ENCODE peak calls at places on chromosomes 2 and 18, in eight cellular contexts. M is fibroblast of the aortic adventitia; H is H9; F is endothelial cell of umbilical vein; C is WTC11; B is CD4-positive, alpha-beta T cell; J is natural killer cell; Q is cardiac muscle cell. O is an unnamed sample.

GRCh38 chr2:222577341-222577740 is 78.6 kb downstream of the FARSB start:
- DNase-seq in B (no peak), F (no peak), Q (no peak), M (no peak), H (no peak), J (no peak), C (no peak), O (no peak)

GRCh38 chr2:40244251-40245010 is 207.5 kb downstream of the SLC8A1 start:
- DNase-seq in C (peak), J (no peak), M (peak), F (peak), Q (peak), B (no peak), H (peak), O (no peak)

GRCh38 chr2:22787745-22788144 is 597.2 kb upstream of the KLHL29 start:
- DNase-seq in M (no peak), H (no peak), F (no peak), C (no peak), Q (no peak), J (no peak), B (no peak), O (no peak)

GRCh38 chr2:112784199-112785189 is at the start of gene IL1A:
- DNase-seq in M (peak), F (peak), C (peak), H (peak), J (no peak), Q (peak), B (no peak), O (no peak)

GRCh38 chr2:177335917-177336450 is 56.6 kb upstream of the AGPS start:
- DNase-seq in H (no peak), Q (no peak), J (no peak), F (peak), M (peak), B (no peak), C (no peak), O (no peak)

GRCh38 chr2:147468349-147468748 is 376.5 kb upstream of the ACVR2A start:
- DNase-seq in Q (no peak), F (no peak), H (no peak), B (no peak), J (no peak), C (no peak), M (no peak), O (no peak)

GRCh38 chr2:108806362-108806761 is 19.8 kb downstream of the CCDC138 start:
- DNase-seq in J (no peak), F (no peak), Q (no peak), B (no peak), C (no peak), M (no peak), H (no peak), O (no peak)

GRCh38 chr2:105380432-105381118 is 18.3 kb downstream of the FHL2 start:
- DNase-seq in M (peak), J (no peak), H (no peak), B (no peak), F (peak), Q (peak), C (no peak), O (no peak)

GRCh38 chr2:39723946-39724827 is 54.9 kb downstream of the THUMPD2 start:
- DNase-seq in B (no peak), M (no peak), J (no peak), H (no peak), Q (no peak), F (no peak), C (no peak), O (no peak)

GRCh38 chr2:176455865-176456291 is 186.6 kb downstream of the MTX2 start:
- DNase-seq in J (no peak), F (peak), B (no peak), M (peak), Q (peak), C (peak), H (peak), O (no peak)

GRCh38 chr2:187580462-187581124 is 26.4 kb upstream of the TFPI start:
- DNase-seq in J (no peak), F (peak), B (no peak), Q (peak), M (peak), C (no peak), H (no peak), O (no peak)

GRCh38 chr2:122519806-122520205 is 764.4 kb downstream of the TSN start:
- DNase-seq in Q (no peak), B (no peak), H (no peak), F (no peak), C (no peak), M (no peak), J (no peak), O (no peak)

GRCh38 chr2:239052720-239053665 is 205.1 kb downstream of the TWIST2 start:
- DNase-seq in M (no peak), F (no peak), Q (no peak), H (no peak), C (no peak), B (no peak), J (no peak), O (no peak)

GRCh38 chr2:138421315-138421970 is 80.1 kb upstream of the SPOPL start:
- DNase-seq in B (no peak), J (no peak), Q (peak), H (no peak), M (peak), C (no peak), F (peak), O (no peak)

GRCh38 chr2:17543848-17544645 is 3.6 kb downstream of the VSNL1 start:
- DNase-seq in Q (peak), M (peak), H (peak), F (no peak), C (no peak), B (no peak), J (no peak), O (no peak)

GRCh38 chr2:232296766-232297525 is 81.6 kb upstream of the ALPP start:
- DNase-seq in C (no peak), J (no peak), B (no peak), F (no peak), Q (no peak), M (no peak), H (no peak), O (no peak)

GRCh38 chr2:107687087-107687486 is 139.6 kb upstream of the RGPD4 start:
- DNase-seq in B (no peak), H (no peak), F (no peak), C (no peak), J (no peak), Q (no peak), M (no peak), O (no peak)

GRCh38 chr2:157866202-157866601 is 9.9 kb downstream of the ACVR1 start:
- DNase-seq in B (no peak), F (peak), Q (peak), H (no peak), M (peak), C (no peak), J (no peak), O (no peak)

GRCh38 chr2:61235716-61236115 is 73.7 kb downstream of the C2orf74 start:
- DNase-seq in H (no peak), B (no peak), M (no peak), C (no peak), J (no peak), Q (no peak), F (peak), O (no peak)

GRCh38 chr18:77112161-77112801 is 20.3 kb downstream of the MBP start:
- DNase-seq in Q (no peak), M (no peak), C (no peak), F (no peak), B (no peak), H (no peak), J (peak), O (no peak)

GRCh38 chr18:44298566-44298965 is 382.1 kb upstream of the SETBP1 start:
- DNase-seq in F (no peak), B (no peak), H (no peak), J (no peak), C (no peak), Q (no peak), M (no peak), O (no peak)

GRCh38 chr18:63477972-63478371 is 1.2 kb downstream of the SERPINB5 start:
- DNase-seq in Q (peak), C (no peak), H (no peak), F (no peak), J (no peak), M (peak), B (no peak), O (no peak)

GRCh38 chr2:202178342-202178958 is 59.9 kb downstream of the SUMO1 start:
- DNase-seq in H (peak), M (peak), C (peak), B (peak), J (no peak), Q (peak), F (peak), O (no peak)

GRCh38 chr2:45273412-45274189 is 264.3 kb upstream of the SIX2 start:
- DNase-seq in B (no peak), H (no peak), M (no peak), C (no peak), F (no peak), Q (no peak), J (no peak), O (no peak)

GRCh38 chr2:108637304-108637669 is 82.0 kb upstream of the RANBP2 start:
- DNase-seq in M (peak), H (no peak), B (no peak), J (no peak), C (no peak), F (peak), Q (peak), O (no peak)

GRCh38 chr2:164599954-164600589 is 21.2 kb downstream of the GRB14 start:
- DNase-seq in F (peak), H (peak), B (no peak), J (no peak), M (peak), C (peak), Q (peak), O (no peak)

GRCh38 chr18:36408606-36409005 is 111.1 kb downstream of the FHOD3 start:
- DNase-seq in Q (no peak), J (no peak), F (no peak), M (no peak), B (no peak), C (no peak), H (no peak), O (no peak)

GRCh38 chr18:36409779-36410178 is 112.3 kb downstream of the FHOD3 start:
- DNase-seq in M (no peak), Q (no peak), H (no peak), J (no peak), C (no peak), F (no peak), B (no peak), O (no peak)

GRCh38 chr18:36410346-36410745 is 112.8 kb downstream of the FHOD3 start:
- DNase-seq in B (no peak), M (no peak), J (no peak), H (no peak), Q (no peak), F (no peak), C (no peak), O (no peak)

GRCh38 chr18:36412778-36413177 is 115.3 kb downstream of the FHOD3 start:
- DNase-seq in B (no peak), J (no peak), C (peak), H (peak), Q (peak), M (no peak), F (no peak), O (no peak)

DNA sequence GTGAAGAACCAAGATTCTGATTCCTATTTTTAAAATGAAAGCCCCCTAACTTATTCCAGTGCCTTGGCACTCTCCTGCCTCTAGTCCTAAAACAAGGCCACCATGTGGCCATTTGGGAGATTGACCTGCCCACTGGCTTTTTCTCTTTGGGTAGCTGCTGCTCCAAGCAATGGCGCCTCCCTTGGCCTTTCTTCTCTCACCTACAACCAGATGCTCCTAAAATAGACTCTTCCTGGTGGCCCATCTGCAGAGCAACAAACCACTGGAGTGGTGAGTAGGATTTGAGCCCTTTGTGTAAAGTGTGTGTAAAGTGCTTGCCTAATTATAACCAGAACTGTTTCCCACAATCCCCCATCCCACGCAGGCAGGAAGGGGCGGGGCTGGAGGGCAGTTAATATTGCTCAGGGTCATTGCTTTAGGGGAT is 114.2 kb downstream of the FHOD3 start:
- DNase-seq in H (peak), Q (peak), B (no peak), M (peak), C (peak), J (no peak), F (no peak), O (no peak)
- TF ChIP-seq CTCF in H (peak), Q (peak), B (no peak), M (peak), C (peak), J (no peak), F (peak), O (no peak)

GRCh38 chr2:128027801-128028667 is at the start of gene SAP130:
- DNase-seq in J (peak), M (peak), C (peak), F (peak), H (peak), Q (peak), B (peak), O (peak)
- TF ChIP-seq CTCF in J (no peak), M (no peak), C (no peak), F (no peak), H (no peak), Q (no peak), B (no peak), O (no peak)

GRCh38 chr2:48007699-48008268 is 101.5 kb upstream of the FBXO11 start:
- DNase-seq in H (no peak), B (no peak), C (no peak), M (no peak), F (no peak), Q (no peak), J (no peak), O (no peak)
- TF ChIP-seq CTCF in H (no peak), B (no peak), C (no peak), M (no peak), F (no peak), Q (no peak), J (no peak), O (peak)

DNA sequence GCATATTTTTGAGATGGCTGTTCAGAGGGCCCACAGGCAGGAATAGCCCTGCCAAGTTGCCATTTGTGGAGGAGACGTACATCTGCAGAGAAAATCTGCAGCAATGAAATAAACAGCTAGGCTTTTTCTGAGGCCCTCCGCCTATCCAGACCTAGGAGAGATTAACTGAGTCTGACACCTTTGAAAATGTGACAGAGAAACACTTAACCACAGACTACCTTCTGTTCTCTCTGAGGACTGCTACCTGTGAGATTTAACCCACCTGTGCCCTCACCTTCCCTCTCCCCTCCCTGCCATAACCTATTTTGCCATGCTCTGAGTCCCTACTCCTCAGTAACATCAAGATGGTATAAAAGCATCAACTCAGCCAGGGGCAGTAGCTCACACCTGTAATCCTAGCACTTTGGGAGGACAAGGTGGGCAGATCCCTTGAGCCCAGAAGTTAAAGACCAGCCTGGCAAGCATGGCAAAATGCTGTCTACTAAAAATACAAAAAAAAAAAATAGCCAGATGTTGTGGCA is 160.3 kb downstream of the TGIF1 start:
- DNase-seq in J (no peak), H (no peak), F (no peak), C (no peak), M (no peak), B (no peak), Q (no peak), O (no peak)
- TF ChIP-seq CTCF in J (no peak), H (no peak), F (no peak), C (no peak), M (no peak), B (no peak), Q (no peak), O (no peak)

DNA sequence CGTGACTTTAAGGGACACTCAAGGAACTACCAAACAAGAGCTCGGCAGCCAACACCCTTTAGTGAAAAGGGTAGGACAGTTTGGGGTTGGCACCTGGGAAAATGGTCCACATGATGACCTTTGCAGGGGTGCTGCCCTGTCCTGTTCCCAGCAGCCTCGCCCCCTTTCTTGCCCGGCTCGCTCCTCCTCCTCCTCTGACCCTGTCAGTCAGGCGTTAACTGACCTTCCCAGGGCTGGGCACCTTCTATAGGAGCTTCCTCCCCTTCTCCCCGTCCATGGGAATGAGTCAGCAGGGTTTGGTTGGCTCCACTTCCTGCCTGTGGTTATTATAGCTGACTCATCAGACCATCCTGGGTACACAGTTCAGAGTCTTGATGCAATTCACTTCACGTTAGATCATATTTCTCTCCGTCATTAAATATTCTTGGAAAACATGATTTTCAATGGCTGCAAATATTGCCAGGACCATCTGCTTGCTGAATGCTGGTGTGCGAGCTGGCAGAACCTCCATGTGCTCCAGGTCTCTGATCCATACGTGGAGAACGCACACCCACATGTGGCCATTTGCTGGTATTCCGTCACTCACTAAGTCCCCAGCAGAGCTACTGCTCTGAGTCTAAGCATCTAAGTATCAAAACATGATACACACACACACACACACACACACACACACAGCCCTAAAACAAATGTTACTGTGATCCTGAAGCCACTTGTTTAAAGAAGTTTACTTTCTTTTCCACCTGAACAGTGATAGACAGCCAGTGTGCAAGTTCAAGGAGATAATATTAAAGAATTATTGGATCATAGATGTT is 185.0 kb downstream of the ANAPC1 start:
- DNase-seq in M (peak), F (peak), J (peak), Q (peak), C (no peak), H (peak), B (peak), O (no peak)
- TF ChIP-seq CTCF in M (peak), F (peak), J (no peak), Q (peak), C (no peak), H (peak), B (no peak), O (no peak)

DNA sequence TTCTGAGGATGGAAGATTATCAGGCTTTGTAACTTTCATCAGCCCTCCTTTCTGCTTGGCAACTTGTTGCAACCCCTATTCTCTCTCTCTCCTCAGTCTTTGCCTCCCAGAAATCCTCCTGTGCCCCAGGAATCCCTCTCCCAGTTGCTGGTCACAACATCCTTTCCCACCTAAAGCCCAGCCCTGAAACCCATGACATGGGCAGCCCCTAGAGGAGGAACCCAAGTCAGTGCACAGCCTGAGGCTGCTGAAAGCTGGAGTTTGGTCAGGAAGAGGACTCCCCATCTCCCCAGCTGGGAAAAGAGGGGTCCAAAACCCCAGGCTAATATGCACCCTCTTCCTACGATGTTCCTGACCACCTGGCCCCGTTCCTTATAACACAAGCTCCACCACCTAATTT is 29.5 kb downstream of the PKDCC start:
- DNase-seq in J (no peak), C (no peak), F (no peak), B (no peak), Q (no peak), M (no peak), H (no peak), O (no peak)
- TF ChIP-seq CTCF in J (no peak), C (no peak), F (no peak), B (no peak), Q (peak), M (peak), H (peak), O (no peak)

DNA sequence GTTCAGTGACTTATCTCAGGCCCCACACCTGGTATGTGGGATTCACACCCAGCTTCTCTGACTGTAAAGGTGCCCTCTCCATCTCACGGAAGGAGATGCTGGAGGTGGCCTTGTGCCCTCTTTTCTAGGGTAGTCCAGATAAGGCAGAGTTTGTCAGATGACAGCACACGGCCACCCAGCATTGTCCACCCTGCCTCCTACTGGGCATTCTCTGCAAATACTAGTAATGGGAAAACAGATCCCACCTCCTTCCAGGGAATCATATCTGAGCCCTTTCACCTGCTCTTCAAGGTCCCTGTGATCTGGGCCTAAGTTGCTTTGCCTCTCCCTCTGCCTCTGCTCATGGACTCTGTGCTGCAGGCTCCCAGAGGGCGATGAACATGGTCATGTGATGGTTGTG is 214.7 kb downstream of the CLIP4 start:
- DNase-seq in C (no peak), F (no peak), B (no peak), M (no peak), Q (no peak), J (no peak), H (no peak), O (no peak)
- TF ChIP-seq CTCF in C (peak), F (peak), B (no peak), M (no peak), Q (peak), J (peak), H (peak), O (no peak)